ENCODE peak calls at places on chromosome 14, in ten cellular contexts. One of them, this sample, is unnamed.

GRCh38 chr14:70317969-70318634 is 41.4 kb downstream of the COX16 start:
- DNase-seq in SJSA1: peak; percentile 18
- DNase-seq in esophagus squamous epithelium: no peak
- DNase-seq in lung: no peak
- DNase-seq in colonic mucosa: peak; percentile 44
- DNase-seq in sigmoid colon: no peak
- DNase-seq in lower lobe of right lung: no peak
- DNase-seq in Peyer's patch: no peak
- DNase-seq in IMR-90: peak; percentile 61
- DNase-seq in substantia nigra: no peak
- DNase-seq in this sample: no peak

GRCh38 chr14:93033983-93034670 is 81.6 kb downstream of the ITPK1 start:
- DNase-seq in sigmoid colon: no peak
- DNase-seq in Peyer's patch: peak; percentile 82
- DNase-seq in esophagus squamous epithelium: no peak
- DNase-seq in IMR-90: no peak
- DNase-seq in colonic mucosa: no peak
- DNase-seq in SJSA1: no peak
- DNase-seq in lower lobe of right lung: no peak
- DNase-seq in substantia nigra: peak; percentile 70
- DNase-seq in lung: no peak
- DNase-seq in this sample: peak; percentile 23

GRCh38 chr14:26835949-26836570 is 238.2 kb upstream of the NOVA1 start:
- DNase-seq in sigmoid colon: no peak
- DNase-seq in lower lobe of right lung: no peak
- DNase-seq in Peyer's patch: no peak
- DNase-seq in esophagus squamous epithelium: no peak
- DNase-seq in colonic mucosa: no peak
- DNase-seq in substantia nigra: no peak
- DNase-seq in IMR-90: no peak
- DNase-seq in lung: no peak
- DNase-seq in SJSA1: no peak
- DNase-seq in this sample: no peak

GRCh38 chr14:65377576-65377975 is 35.0 kb upstream of the FUT8 start:
- DNase-seq in colonic mucosa: no peak
- DNase-seq in lower lobe of right lung: no peak
- DNase-seq in esophagus squamous epithelium: no peak
- DNase-seq in lung: peak; percentile 36
- DNase-seq in Peyer's patch: no peak
- DNase-seq in SJSA1: no peak
- DNase-seq in IMR-90: peak; percentile 17
- DNase-seq in sigmoid colon: no peak
- DNase-seq in substantia nigra: no peak
- DNase-seq in this sample: no peak

GRCh38 chr14:78455896-78456435 is 285.8 kb downstream of the NRXN3 start:
- DNase-seq in IMR-90: no peak
- DNase-seq in esophagus squamous epithelium: no peak
- DNase-seq in lung: no peak
- DNase-seq in substantia nigra: no peak
- DNase-seq in SJSA1: no peak
- DNase-seq in sigmoid colon: no peak
- DNase-seq in lower lobe of right lung: no peak
- DNase-seq in colonic mucosa: no peak
- DNase-seq in Peyer's patch: no peak
- DNase-seq in this sample: no peak

GRCh38 chr14:96698846-96699543 is 98.2 kb upstream of the VRK1 start:
- DNase-seq in substantia nigra: no peak
- DNase-seq in sigmoid colon: no peak
- DNase-seq in Peyer's patch: no peak
- DNase-seq in IMR-90: no peak
- DNase-seq in lung: no peak
- DNase-seq in esophagus squamous epithelium: no peak
- DNase-seq in lower lobe of right lung: no peak
- DNase-seq in SJSA1: no peak
- DNase-seq in colonic mucosa: no peak
- DNase-seq in this sample: no peak

GRCh38 chr14:103531421-103532215 is 2.6 kb downstream of the TRMT61A start:
- DNase-seq in colonic mucosa: no peak
- DNase-seq in lung: no peak
- DNase-seq in sigmoid colon: no peak
- DNase-seq in SJSA1: no peak
- DNase-seq in esophagus squamous epithelium: no peak
- DNase-seq in IMR-90: no peak
- DNase-seq in Peyer's patch: no peak
- DNase-seq in lower lobe of right lung: no peak
- DNase-seq in substantia nigra: no peak
- DNase-seq in this sample: no peak

GRCh38 chr14:71625175-71625574 is 307.1 kb upstream of the RGS6 start:
- DNase-seq in Peyer's patch: no peak
- DNase-seq in SJSA1: no peak
- DNase-seq in lung: no peak
- DNase-seq in IMR-90: no peak
- DNase-seq in esophagus squamous epithelium: no peak
- DNase-seq in substantia nigra: no peak
- DNase-seq in sigmoid colon: no peak
- DNase-seq in colonic mucosa: no peak
- DNase-seq in lower lobe of right lung: peak; percentile 65
- DNase-seq in this sample: no peak

GRCh38 chr14:75982724-75983358 is 1.0 kb upstream of the TGFB3 start:
- DNase-seq in lower lobe of right lung: peak; percentile 69
- DNase-seq in colonic mucosa: peak; percentile 57
- DNase-seq in IMR-90: peak; percentile 61
- DNase-seq in lung: peak; percentile 62
- DNase-seq in esophagus squamous epithelium: no peak
- DNase-seq in SJSA1: peak; percentile 2
- DNase-seq in Peyer's patch: peak; percentile 58
- DNase-seq in sigmoid colon: peak; percentile 90
- DNase-seq in substantia nigra: peak; percentile 75
- DNase-seq in this sample: no peak

GRCh38 chr14:75986439-75986765 is 839 bp downstream of the IFT43 start:
- DNase-seq in IMR-90: no peak
- DNase-seq in Peyer's patch: no peak
- DNase-seq in lung: no peak
- DNase-seq in SJSA1: no peak
- DNase-seq in colonic mucosa: no peak
- DNase-seq in sigmoid colon: no peak
- DNase-seq in esophagus squamous epithelium: no peak
- DNase-seq in substantia nigra: no peak
- DNase-seq in lower lobe of right lung: no peak
- DNase-seq in this sample: no peak

GRCh38 chr14:75987201-75987970 is 1.8 kb downstream of the IFT43 start:
- DNase-seq in esophagus squamous epithelium: no peak
- DNase-seq in lower lobe of right lung: no peak
- DNase-seq in sigmoid colon: no peak
- DNase-seq in SJSA1: no peak
- DNase-seq in lung: no peak
- DNase-seq in IMR-90: no peak
- DNase-seq in colonic mucosa: no peak
- DNase-seq in Peyer's patch: no peak
- DNase-seq in substantia nigra: no peak
- DNase-seq in this sample: no peak

GRCh38 chr14:75984674-75985073 is 889 bp upstream of the IFT43 start:
- DNase-seq in IMR-90: no peak
- DNase-seq in colonic mucosa: no peak
- DNase-seq in lower lobe of right lung: no peak
- DNase-seq in lung: no peak
- DNase-seq in sigmoid colon: no peak
- DNase-seq in esophagus squamous epithelium: no peak
- DNase-seq in Peyer's patch: no peak
- DNase-seq in SJSA1: no peak
- DNase-seq in substantia nigra: no peak
- DNase-seq in this sample: no peak

GRCh38 chr14:75985618-75986438 is at the start of gene IFT43:
- DNase-seq in sigmoid colon: peak; percentile 96
- DNase-seq in substantia nigra: peak; percentile 89
- DNase-seq in colonic mucosa: peak; percentile 96
- DNase-seq in Peyer's patch: peak; percentile 98
- DNase-seq in lung: peak; percentile 94
- DNase-seq in lower lobe of right lung: peak; percentile 97
- DNase-seq in SJSA1: peak; percentile 66
- DNase-seq in IMR-90: peak; percentile 74
- DNase-seq in esophagus squamous epithelium: peak; percentile 66
- DNase-seq in this sample: peak; percentile 89
- H3K27ac ChIP-seq in sigmoid colon: peak within 1 kb of the TSS; percentile 99
- H3K27ac ChIP-seq in substantia nigra: peak within 1 kb of the TSS; percentile 60
- H3K27ac ChIP-seq in colonic mucosa: peak within 1 kb of the TSS; percentile 68
- H3K27ac ChIP-seq in Peyer's patch: peak within 1 kb of the TSS; percentile 71
- H3K27ac ChIP-seq in lung: peak within 1 kb of the TSS; percentile 85
- H3K27ac ChIP-seq in lower lobe of right lung: peak within 1 kb of the TSS; percentile 81
- H3K27ac ChIP-seq in SJSA1: peak within 1 kb of the TSS; percentile 36
- H3K27ac ChIP-seq in IMR-90: peak within 1 kb of the TSS; percentile 55
- H3K27ac ChIP-seq in esophagus squamous epithelium: peak within 1 kb of the TSS; percentile 93
- H3K27ac ChIP-seq in this sample: no peak within 1 kb of the TSS

GRCh38 chr14:99592394-99592793 is 11.6 kb downstream of the CCDC85C start:
- DNase-seq in lower lobe of right lung: no peak
- DNase-seq in IMR-90: no peak
- DNase-seq in colonic mucosa: no peak
- DNase-seq in sigmoid colon: no peak
- DNase-seq in Peyer's patch: no peak
- DNase-seq in esophagus squamous epithelium: no peak
- DNase-seq in substantia nigra: no peak
- DNase-seq in SJSA1: no peak
- DNase-seq in lung: no peak
- DNase-seq in this sample: no peak

GRCh38 chr14:99589651-99590530 is 14.1 kb downstream of the CCDC85C start:
- DNase-seq in substantia nigra: no peak
- DNase-seq in sigmoid colon: peak; percentile 56
- DNase-seq in esophagus squamous epithelium: no peak
- DNase-seq in SJSA1: no peak
- DNase-seq in IMR-90: no peak
- DNase-seq in colonic mucosa: no peak
- DNase-seq in Peyer's patch: no peak
- DNase-seq in lung: no peak
- DNase-seq in lower lobe of right lung: no peak
- DNase-seq in this sample: no peak

GRCh38 chr14:99592933-99593753 is 10.9 kb downstream of the CCDC85C start:
- DNase-seq in sigmoid colon: peak; percentile 65
- DNase-seq in colonic mucosa: no peak
- DNase-seq in esophagus squamous epithelium: no peak
- DNase-seq in IMR-90: no peak
- DNase-seq in SJSA1: no peak
- DNase-seq in lower lobe of right lung: no peak
- DNase-seq in Peyer's patch: no peak
- DNase-seq in substantia nigra: peak; percentile 86
- DNase-seq in lung: no peak
- DNase-seq in this sample: peak; percentile 46

GRCh38 chr14:99589031-99589441 is 15.0 kb downstream of the CCDC85C start:
- DNase-seq in esophagus squamous epithelium: no peak
- DNase-seq in lower lobe of right lung: no peak
- DNase-seq in SJSA1: peak; percentile 51
- DNase-seq in sigmoid colon: no peak
- DNase-seq in Peyer's patch: no peak
- DNase-seq in lung: no peak
- DNase-seq in colonic mucosa: no peak
- DNase-seq in IMR-90: no peak
- DNase-seq in substantia nigra: no peak
- DNase-seq in this sample: no peak

DNA sequence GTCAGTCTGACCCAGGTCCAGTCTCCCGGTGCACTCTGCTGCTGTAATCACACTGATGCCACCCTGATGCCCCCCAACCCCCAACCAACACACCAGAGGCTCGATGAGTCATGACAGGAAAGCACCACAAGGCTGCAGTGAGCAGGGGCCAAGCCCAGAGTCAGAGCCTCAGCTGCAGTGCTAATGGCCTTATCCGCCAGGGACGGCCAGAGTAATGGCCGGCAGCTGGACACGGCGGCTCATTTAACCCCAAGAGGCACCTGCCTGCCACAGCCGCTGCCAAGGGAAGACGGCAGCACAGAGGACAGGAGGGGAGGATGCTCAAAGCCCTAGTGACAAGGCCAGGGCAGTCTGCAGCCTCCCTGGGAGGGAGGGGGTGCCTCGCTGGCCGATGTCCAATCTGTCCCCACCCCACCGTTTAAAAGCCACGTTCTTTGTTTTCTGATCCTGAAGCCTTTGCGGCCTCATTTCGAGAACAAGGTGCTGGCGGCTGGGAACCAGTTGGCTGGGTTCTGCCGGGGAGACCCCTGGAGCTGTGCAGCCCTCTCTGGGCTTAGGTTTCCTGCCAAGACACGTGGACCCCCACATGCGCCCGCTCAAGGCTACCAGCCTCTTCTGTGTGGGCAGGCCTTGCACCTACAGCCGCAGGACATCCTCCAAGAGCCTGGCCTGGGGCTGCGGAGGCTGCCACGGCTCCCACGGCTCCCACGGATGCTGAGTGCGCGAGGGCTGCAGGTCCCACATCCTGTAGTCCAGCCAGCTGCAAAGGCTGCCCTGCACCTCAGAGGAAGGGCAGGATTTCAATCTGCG is 13.1 kb downstream of the CCDC85C start:
- DNase-seq in lung: no peak
- DNase-seq in SJSA1: no peak
- DNase-seq in sigmoid colon: peak; percentile 70
- DNase-seq in colonic mucosa: no peak
- DNase-seq in IMR-90: peak; percentile 74
- DNase-seq in lower lobe of right lung: no peak
- DNase-seq in substantia nigra: peak; percentile 48
- DNase-seq in Peyer's patch: no peak
- DNase-seq in esophagus squamous epithelium: no peak
- DNase-seq in this sample: no peak
- H3K27ac ChIP-seq in lung: peak overlapping the region; percentile 43
- H3K27ac ChIP-seq in SJSA1: peak overlapping the region; percentile 37
- H3K27ac ChIP-seq in sigmoid colon: peak overlapping the region; percentile 86
- H3K27ac ChIP-seq in colonic mucosa: no peak overlapping the region
- H3K27ac ChIP-seq in IMR-90: no peak overlapping the region
- H3K27ac ChIP-seq in lower lobe of right lung: peak overlapping the region; percentile 41
- H3K27ac ChIP-seq in substantia nigra: peak overlapping the region; percentile 38
- H3K27ac ChIP-seq in Peyer's patch: no peak overlapping the region
- H3K27ac ChIP-seq in esophagus squamous epithelium: peak overlapping the region; percentile 11
- H3K27ac ChIP-seq in this sample: no peak overlapping the region

GRCh38 chr14:77346495-77346894 is 25.7 kb downstream of the GSTZ1 start:
- DNase-seq in substantia nigra: no peak
- DNase-seq in SJSA1: no peak
- DNase-seq in lung: no peak
- DNase-seq in colonic mucosa: no peak
- DNase-seq in IMR-90: no peak
- DNase-seq in esophagus squamous epithelium: no peak
- DNase-seq in sigmoid colon: no peak
- DNase-seq in lower lobe of right lung: no peak
- DNase-seq in Peyer's patch: no peak
- DNase-seq in this sample: no peak
- H3K27ac ChIP-seq in substantia nigra: no peak overlapping the region
- H3K27ac ChIP-seq in SJSA1: no peak overlapping the region
- H3K27ac ChIP-seq in lung: no peak overlapping the region
- H3K27ac ChIP-seq in colonic mucosa: no peak overlapping the region
- H3K27ac ChIP-seq in IMR-90: no peak overlapping the region
- H3K27ac ChIP-seq in esophagus squamous epithelium: no peak overlapping the region
- H3K27ac ChIP-seq in sigmoid colon: no peak overlapping the region
- H3K27ac ChIP-seq in lower lobe of right lung: no peak overlapping the region
- H3K27ac ChIP-seq in Peyer's patch: no peak overlapping the region
- H3K27ac ChIP-seq in this sample: no peak overlapping the region

DNA sequence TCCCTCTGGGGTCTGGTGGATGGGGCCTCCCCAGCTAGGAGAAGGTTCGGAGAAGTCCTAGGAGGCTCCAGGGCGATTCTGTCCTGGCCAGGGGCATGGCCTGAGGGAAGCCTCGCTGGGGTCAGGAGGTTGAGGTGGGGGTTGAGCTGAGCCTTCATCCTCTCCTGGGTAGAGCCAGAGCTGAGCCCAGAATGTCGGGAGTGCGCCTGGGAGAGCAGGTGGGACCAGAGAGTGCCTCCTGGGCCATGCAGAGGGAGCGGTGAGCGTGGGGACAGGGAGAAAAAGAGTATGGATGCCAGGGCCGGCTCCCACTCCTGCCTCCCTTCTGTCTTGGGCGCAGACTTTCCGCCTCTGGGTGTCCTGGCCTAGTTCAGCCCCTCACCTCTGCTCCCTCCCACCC is 13.1 kb downstream of the RPS6KL1 start:
- DNase-seq in lung: no peak
- DNase-seq in Peyer's patch: no peak
- DNase-seq in IMR-90: no peak
- DNase-seq in colonic mucosa: no peak
- DNase-seq in lower lobe of right lung: no peak
- DNase-seq in substantia nigra: no peak
- DNase-seq in sigmoid colon: no peak
- DNase-seq in esophagus squamous epithelium: no peak
- DNase-seq in SJSA1: no peak
- DNase-seq in this sample: no peak
- H3K27ac ChIP-seq in lung: no peak overlapping the region
- H3K27ac ChIP-seq in Peyer's patch: no peak overlapping the region
- H3K27ac ChIP-seq in IMR-90: no peak overlapping the region
- H3K27ac ChIP-seq in colonic mucosa: no peak overlapping the region
- H3K27ac ChIP-seq in lower lobe of right lung: no peak overlapping the region
- H3K27ac ChIP-seq in substantia nigra: no peak overlapping the region
- H3K27ac ChIP-seq in sigmoid colon: no peak overlapping the region
- H3K27ac ChIP-seq in esophagus squamous epithelium: no peak overlapping the region
- H3K27ac ChIP-seq in SJSA1: no peak overlapping the region
- H3K27ac ChIP-seq in this sample: no peak overlapping the region

This sample was measured in caudate nucleus.